ENCODE peak calls at places on chromosome 7, in seven cellular contexts. D is M059J; A is T-helper 1 cell; X is stimulated activated naive B cell treated with anti-CD40 and anti-IgM and Interleukin-4, amounts not matched to agents 10 μg/mL and 1 μg/mL and 100 μg/mL, for 72 hours; K is tibial nerve; M is colonic mucosa; Z is hepatocyte. Y is an unnamed sample.

GRCh38 chr7:461453-462172 is 58.0 kb downstream of the PDGFA start:
- DNase-seq in D (no peak), A (no peak), X (no peak), K (no peak), M (no peak), Z (no peak), Y (peak)

GRCh38 chr7:147251924-147252323 is 1135.3 kb downstream of the CNTNAP2 start:
- DNase-seq in D (no peak), A (no peak), X (no peak), K (no peak), M (no peak), Z (no peak), Y (no peak)

GRCh38 chr7:24870766-24871165 is 109.2 kb downstream of the OSBPL3 start:
- DNase-seq in D (no peak), A (no peak), X (no peak), K (no peak), M (no peak), Z (no peak), Y (no peak)

GRCh38 chr7:30184804-30185487 is 50.2 kb downstream of the MTURN start:
- DNase-seq in D (peak), A (no peak), X (peak), K (no peak), M (no peak), Z (no peak), Y (no peak)

GRCh38 chr7:150404172-150404784 is 25.1 kb downstream of the ZNF775 start:
- DNase-seq in D (no peak), A (no peak), X (no peak), K (no peak), M (no peak), Z (peak), Y (no peak)

GRCh38 chr7:71535616-71536015 is 403.7 kb downstream of the GALNT17 start:
- DNase-seq in D (no peak), A (no peak), X (no peak), K (no peak), M (no peak), Z (no peak), Y (no peak)

GRCh38 chr7:158276414-158277218 is 311.0 kb downstream of the PTPRN2 start:
- DNase-seq in D (no peak), A (no peak), X (no peak), K (no peak), M (no peak), Z (no peak), Y (no peak)

GRCh38 chr7:1926908-1927306 is 256.8 kb downstream of the ELFN1 start:
- DNase-seq in D (no peak), A (no peak), X (no peak), K (no peak), M (no peak), Z (no peak), Y (no peak)

GRCh38 chr7:234041-234711 is 41.8 kb downstream of the FAM20C start:
- DNase-seq in D (no peak), A (no peak), X (no peak), K (no peak), M (peak), Z (peak), Y (no peak)

Y was measured in mucosa of descending colon.